ENCODE peak calls at places on chromosome 15, in seven cellular contexts. C is HCT116, S is cardiac muscle cell, L is colonic mucosa, R is glutamatergic neuron, U is nephron progenitor cell, V is endothelial cell. E is an unnamed sample.

GRCh38 chr15:48754011-48754410 is 56.9 kb downstream of the CEP152 start:
- DNase-seq in C (no peak), S (no peak), U (no peak), L (no peak), V (no peak), R (no peak), E (no peak)

GRCh38 chr15:47756872-47757271 is 39.6 kb downstream of the SEMA6D start:
- DNase-seq in U (no peak), L (peak; percentile 30), C (no peak), R (no peak), V (no peak), S (no peak), E (peak; percentile 74)

GRCh38 chr15:37098468-37099320 is 1.7 kb downstream of the MEIS2 start:
- DNase-seq in R (peak; percentile 68), U (peak; percentile 57), L (no peak), S (no peak), V (peak; percentile 62), C (no peak), E (no peak)

GRCh38 chr15:94246016-94246415 is 14.7 kb downstream of the MCTP2 start:
- DNase-seq in U (no peak), L (no peak), C (no peak), S (no peak), V (no peak), R (no peak), E (no peak)

GRCh38 chr15:40258544-40258943 is 19.7 kb downstream of the PAK6 start:
- DNase-seq in C (no peak), L (no peak), V (no peak), R (no peak), S (no peak), U (no peak), E (no peak)

GRCh38 chr15:69853572-69853971 is 244.1 kb downstream of the TLE3 start:
- DNase-seq in U (no peak), V (no peak), C (peak; percentile 74), L (no peak), R (no peak), S (peak; percentile 24), E (peak; percentile 86)

GRCh38 chr15:79970921-79971434 is at the start of gene BCL2A1:
- DNase-seq in L (no peak), U (no peak), C (no peak), S (no peak), R (no peak), V (no peak), E (peak; percentile 86)

GRCh38 chr15:79674124-79674465 is 222.7 kb downstream of the MTHFS start:
- DNase-seq in R (no peak), V (no peak), S (no peak), L (no peak), U (no peak), C (no peak), E (no peak)

GRCh38 chr15:34721802-34722795 is 32.7 kb downstream of the GJD2 start:
- DNase-seq in V (peak; percentile 22), R (peak; percentile 66), C (peak; percentile 7), L (no peak), S (peak; percentile 93), U (peak; percentile 64), E (peak; percentile 30)

GRCh38 chr15:70669966-70670658 is 93.2 kb downstream of the UACA start:
- DNase-seq in S (peak; percentile 96), L (peak; percentile 53), R (no peak), V (no peak), C (no peak), U (no peak), E (peak; percentile 42)

GRCh38 chr15:79918278-79918677 is 21.5 kb upstream of the MTHFS start:
- DNase-seq in S (no peak), R (no peak), U (peak; percentile 53), C (no peak), L (no peak), V (no peak), E (no peak)

GRCh38 chr15:88194162-88194561 is 62.4 kb downstream of the NTRK3 start:
- DNase-seq in S (no peak), V (no peak), L (no peak), C (no peak), R (no peak), U (no peak), E (no peak)

GRCh38 chr15:33145447-33145846 is 49.1 kb downstream of the FMN1 start:
- DNase-seq in S (no peak), R (no peak), U (no peak), L (no peak), C (no peak), V (no peak), E (no peak)

GRCh38 chr15:99578809-99579208 is 13.0 kb downstream of the MEF2A start:
- DNase-seq in L (no peak), U (no peak), V (no peak), R (no peak), C (no peak), S (no peak), E (no peak)

GRCh38 chr15:39230917-39231285 is 350.0 kb upstream of the THBS1 start:
- DNase-seq in U (no peak), L (no peak), S (no peak), V (no peak), R (no peak), C (no peak), E (no peak)

GRCh38 chr15:78075490-78076230 is 1.9 kb downstream of the TBC1D2B start:
- DNase-seq in S (peak; percentile 74), R (peak; percentile 35), L (peak; percentile 84), V (peak; percentile 26), C (no peak), U (peak; percentile 28), E (peak; percentile 94)

GRCh38 chr15:48861813-48862431 is 16.0 kb upstream of the EID1 start:
- DNase-seq in R (no peak), V (peak; percentile 54), U (peak; percentile 48), C (peak; percentile 58), L (peak; percentile 40), S (peak; percentile 70), E (peak; percentile 86)

GRCh38 chr15:66323312-66323928 is 30.1 kb downstream of the DIS3L start:
- DNase-seq in R (no peak), L (no peak), S (peak; percentile 31), C (no peak), V (no peak), U (peak; percentile 43), E (no peak)
- TF ChIP-seq CTCF in R (no peak), L (no peak), S (no peak), C (no peak), V (no peak), U (no peak), E (no peak)

GRCh38 chr15:58056015-58056414 is 9.5 kb downstream of the ALDH1A2 start:
- DNase-seq in L (no peak), R (no peak), S (no peak), V (no peak), C (no peak), U (no peak), E (no peak)
- TF ChIP-seq CTCF in L (no peak), R (peak; percentile 41), S (peak; percentile 24), V (peak; percentile 54), C (peak; percentile 41), U (peak; percentile 19), E (peak; percentile 33)

GRCh38 chr15:95295905-95296618 is 1034.4 kb upstream of the NR2F2 start:
- DNase-seq in V (no peak), U (no peak), S (no peak), R (no peak), L (no peak), C (no peak), E (no peak)

GRCh38 chr15:95290376-95290973 is 1040.0 kb upstream of the NR2F2 start:
- DNase-seq in C (no peak), S (no peak), R (no peak), V (no peak), L (no peak), U (peak; percentile 21), E (no peak)

GRCh38 chr15:95295311-95295710 is 1035.2 kb upstream of the NR2F2 start:
- DNase-seq in L (no peak), R (no peak), C (no peak), U (no peak), V (no peak), S (no peak), E (no peak)

GRCh38 chr15:95292790-95293450 is 1037.6 kb upstream of the NR2F2 start:
- DNase-seq in U (no peak), L (no peak), C (no peak), S (peak; percentile 2), R (no peak), V (no peak), E (peak; percentile 60)

DNA sequence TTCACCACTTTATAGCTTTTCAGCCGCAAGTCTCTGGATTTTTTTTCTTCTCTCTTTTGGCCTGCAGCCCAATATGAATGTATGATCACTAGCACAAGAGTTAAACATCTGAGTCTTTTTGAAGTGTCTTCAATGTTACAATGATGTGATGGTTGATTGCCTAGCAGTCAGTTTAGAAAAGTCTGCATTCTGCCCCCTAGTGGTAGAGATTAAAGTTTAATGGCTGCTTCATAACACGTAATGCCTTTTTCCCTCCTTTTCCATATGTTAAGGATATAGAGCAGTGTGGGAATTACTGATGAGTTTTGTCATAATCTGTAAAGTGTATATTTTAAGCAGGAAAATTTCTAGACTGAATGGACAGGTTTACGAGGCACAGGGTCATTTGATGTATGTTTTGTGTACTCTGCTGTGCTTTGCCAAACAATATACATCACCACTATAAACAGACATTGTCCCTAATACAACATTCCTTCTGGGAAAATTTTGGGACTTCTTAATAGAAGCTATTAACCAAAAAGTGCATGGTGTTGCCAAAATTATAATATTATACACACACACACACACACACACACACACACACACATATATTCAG is 1038.5 kb upstream of the NR2F2 start:
- DNase-seq in U (no peak), L (no peak), R (no peak), V (no peak), C (peak; percentile 48), S (peak; percentile 39), E (peak; percentile 57)
- TF ChIP-seq CTCF in U (peak; percentile 68), L (peak; percentile 65), R (peak; percentile 91), V (peak; percentile 93), C (peak; percentile 85), S (peak; percentile 57), E (peak; percentile 57)

GRCh38 chr15:67416891-67417290 is 104.0 kb upstream of the C15orf61 start:
- DNase-seq in S (no peak), R (no peak), U (no peak), V (no peak), C (no peak), L (no peak), E (no peak)

GRCh38 chr15:67422296-67422695 is 98.6 kb upstream of the C15orf61 start:
- DNase-seq in S (no peak), U (no peak), C (no peak), R (no peak), V (no peak), L (no peak), E (no peak)

GRCh38 chr15:67419705-67420104 is 101.2 kb upstream of the C15orf61 start:
- DNase-seq in C (no peak), S (no peak), U (no peak), V (no peak), L (no peak), R (no peak), E (no peak)

GRCh38 chr15:67420137-67420536 is 100.8 kb upstream of the C15orf61 start:
- DNase-seq in R (no peak), V (no peak), C (no peak), U (no peak), S (no peak), L (no peak), E (no peak)

DNA sequence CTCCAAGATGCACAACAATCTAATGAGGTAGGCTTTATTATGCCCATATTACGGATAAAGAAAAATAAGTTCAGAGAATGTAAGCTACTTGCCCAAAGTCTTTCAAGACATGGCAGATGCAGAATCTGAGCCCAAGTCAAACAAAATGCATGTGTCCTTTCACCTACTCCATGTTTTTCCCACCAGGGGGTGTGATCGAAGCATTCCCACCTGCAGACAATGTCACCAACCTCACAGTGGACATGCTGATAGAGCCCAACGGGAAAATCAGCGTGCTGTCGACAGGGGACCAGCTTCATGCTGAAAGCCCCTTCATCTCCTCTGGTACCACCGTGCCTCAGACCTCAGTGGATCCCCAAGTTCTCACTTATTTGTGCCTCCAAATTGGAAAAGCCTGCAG is 99.8 kb upstream of the C15orf61 start:
- DNase-seq in U (no peak), C (no peak), S (no peak), V (no peak), R (no peak), L (no peak), E (no peak)
- TF ChIP-seq CTCF in U (no peak), C (no peak), S (no peak), V (no peak), R (no peak), L (no peak), E (no peak)